ENCODE peak calls at places on chromosomes 7 and 10, in seven cellular contexts. U is RPMI7951; O is NCI-H2029; E is skeletal muscle cell; G is T follicular helper cell; I is mesendoderm; K is activated naive CD8-positive, alpha-beta T cell treated with anti-CD3 and anti-CD28 coated beads, Interleukin-2, amount 50 U/mL, for 24 hours. B is an unnamed sample.
A peak's percentile ranks its signal among the peaks of the same experiment; 100 is the strongest.

GRCh38 chr7:5451391-5451790 is 27.8 kb upstream of the TNRC18 start:
- DNase-seq in U (no peak), O (no peak), E (no peak), G (no peak), I (no peak), K (no peak), B (no peak)

GRCh38 chr7:13988011-13988410 is 1.5 kb downstream of the ETV1 start:
- DNase-seq in U (peak; percentile 80), O (no peak), E (no peak), G (no peak), I (peak; percentile 20), K (no peak), B (peak; percentile 19)

GRCh38 chr10:34905200-34905927 is 90.3 kb upstream of the PARD3 start:
- DNase-seq in U (no peak), O (no peak), E (no peak), G (no peak), I (peak; percentile 40), K (no peak), B (peak; percentile 0)

GRCh38 chr7:36777062-36777461 is 52.8 kb upstream of the AOAH start:
- DNase-seq in U (no peak), O (no peak), E (no peak), G (peak; percentile 42), I (no peak), K (no peak), B (no peak)

GRCh38 chr10:69745698-69746097 is 56.0 kb upstream of the COL13A1 start:
- DNase-seq in U (no peak), O (no peak), E (no peak), G (no peak), I (no peak), K (no peak), B (no peak)

GRCh38 chr7:50470250-50471163 is 20.4 kb upstream of the FIGNL1 start:
- DNase-seq in U (no peak), O (no peak), E (no peak), G (no peak), I (no peak), K (no peak), B (no peak)

GRCh38 chr10:60942604-60943269 is 1.2 kb downstream of the RHOBTB1 start:
- DNase-seq in U (no peak), O (no peak), E (no peak), G (no peak), I (no peak), K (peak; percentile 36), B (no peak)

GRCh38 chr10:24552346-24553016 is 171.2 kb downstream of the ARHGAP21 start:
- DNase-seq in U (no peak), O (peak; percentile 25), E (no peak), G (no peak), I (peak; percentile 96), K (peak; percentile 30), B (peak; percentile 80)

GRCh38 chr10:87694011-87694794 is 34.5 kb downstream of the PAPSS2 start:
- DNase-seq in U (no peak), O (no peak), E (no peak), G (no peak), I (no peak), K (no peak), B (no peak)

GRCh38 chr7:140610204-140611165 is 30.1 kb downstream of the DENND2A start:
- DNase-seq in U (peak; percentile 79), O (no peak), E (no peak), G (no peak), I (no peak), K (no peak), B (no peak)

GRCh38 chr7:47847207-47847606 is 101.1 kb downstream of the PKD1L1 start:
- DNase-seq in U (peak; percentile 44), O (no peak), E (no peak), G (no peak), I (peak; percentile 16), K (no peak), B (no peak)

GRCh38 chr7:107951172-107951787 is 51.7 kb downstream of the LAMB1 start:
- DNase-seq in U (no peak), O (no peak), E (no peak), G (no peak), I (no peak), K (no peak), B (peak; percentile 48)

GRCh38 chr7:150801242-150801945 is 825 bp downstream of the TMEM176A start:
- DNase-seq in U (no peak), O (no peak), E (no peak), G (no peak), I (no peak), K (no peak), B (no peak)

GRCh38 chr10:58700576-58700975 is 187.9 kb downstream of the BICC1 start:
- DNase-seq in U (peak; percentile 39), O (no peak), E (no peak), G (no peak), I (no peak), K (no peak), B (no peak)

GRCh38 chr7:4282434-4283223 is 399.5 kb upstream of the FOXK1 start:
- DNase-seq in U (peak; percentile 95), O (no peak), E (no peak), G (no peak), I (peak; percentile 40), K (no peak), B (peak; percentile 95)

GRCh38 chr10:48496831-48497792 is 107.8 kb downstream of the ARHGAP22 start:
- DNase-seq in U (peak; percentile 78), O (no peak), E (peak; percentile 45), G (no peak), I (no peak), K (no peak), B (peak; percentile 63)

GRCh38 chr10:126216221-126216701 is 172.0 kb downstream of the ADAM12 start:
- DNase-seq in U (peak; percentile 95), O (no peak), E (peak; percentile 92), G (no peak), I (peak; percentile 87), K (no peak), B (no peak)

GRCh38 chr10:77718957-77719356 is 81.3 kb upstream of the KCNMA1 start:
- DNase-seq in U (no peak), O (no peak), E (no peak), G (no peak), I (no peak), K (no peak), B (no peak)